ENCODE peak calls at places on chromosomes 5 and 9, in four cellular contexts. V is AG04450, N is GM23248, U is neural progenitor cell. Z is an unnamed sample.

GRCh38 chr5:65299841-65300240 is 181.9 kb downstream of the ADAMTS6 start:
- DNase-seq in U (no peak), V (peak), N (no peak), Z (no peak)

GRCh38 chr5:82745016-82745415 is 332.2 kb downstream of the TMEM167A start:
- DNase-seq in N (no peak), V (no peak), U (no peak), Z (no peak)

GRCh38 chr9:105357937-105358336 is 89.9 kb upstream of the FSD1L start:
- DNase-seq in N (no peak), U (no peak), V (no peak), Z (no peak)

GRCh38 chr9:130267930-130268329 is 2.4 kb downstream of the HMCN2 start:
- DNase-seq in N (no peak), V (no peak), U (no peak), Z (no peak)

GRCh38 chr9:130820135-130820738 is 14.8 kb upstream of the ABL1 start:
- DNase-seq in U (no peak), N (no peak), V (no peak), Z (no peak)

GRCh38 chr9:107351382-107352045 is 68.4 kb downstream of the RAD23B start:
- DNase-seq in V (no peak), N (no peak), U (no peak), Z (peak)

GRCh38 chr9:124658165-124659017 is 112.7 kb downstream of the NR6A1 start:
- DNase-seq in U (peak), V (peak), N (peak), Z (peak)

GRCh38 chr5:82163459-82164108 is 114.6 kb downstream of the RPS23 start:
- DNase-seq in V (no peak), N (peak), U (no peak), Z (peak)

GRCh38 chr5:131212471-131213021 is 41.8 kb downstream of the LYRM7 start:
- DNase-seq in N (no peak), V (no peak), U (no peak), Z (no peak)

GRCh38 chr9:7785813-7786212 is 13.8 kb downstream of the DMAC1 start:
- DNase-seq in V (no peak), U (no peak), N (no peak), Z (no peak)

GRCh38 chr9:93669116-93669957 is 93.0 kb downstream of the PHF2 start:
- DNase-seq in U (no peak), N (peak), V (no peak), Z (no peak)

GRCh38 chr5:167821096-167821590 is 470.3 kb upstream of the WWC1 start:
- DNase-seq in U (peak), N (peak), V (no peak), Z (no peak)

GRCh38 chr5:67004730-67005350 is 191.8 kb downstream of the CD180 start:
- DNase-seq in V (no peak), U (peak), N (no peak), Z (no peak)

GRCh38 chr5:135826994-135827671 is 7.3 kb upstream of the SLC25A48 start:
- DNase-seq in U (no peak), V (no peak), N (no peak), Z (no peak)

GRCh38 chr9:75653750-75654149 is 236.7 kb upstream of the PCSK5 start:
- DNase-seq in U (no peak), N (no peak), V (no peak), Z (no peak)

GRCh38 chr9:134127065-134127580 is 8.8 kb upstream of the WDR5 start:
- DNase-seq in U (no peak), V (no peak), N (no peak), Z (no peak)

GRCh38 chr9:105760053-105760452 is 65.7 kb downstream of the TMEM38B start:
- DNase-seq in N (no peak), U (no peak), V (no peak), Z (no peak)

GRCh38 chr9:69888876-69889585 is 68.4 kb downstream of the CFAP95 start:
- DNase-seq in U (no peak), N (no peak), V (no peak), Z (no peak)

GRCh38 chr5:104598285-104598684 is 1035.7 kb upstream of the NUDT12 start:
- DNase-seq in V (no peak), U (no peak), N (no peak), Z (no peak)

GRCh38 chr9:11414241-11414640 is 801.4 kb upstream of the PTPRD start:
- DNase-seq in V (no peak), N (no peak), U (no peak), Z (no peak)

GRCh38 chr5:108074626-108075025 is 307.3 kb downstream of the FBXL17 start:
- DNase-seq in N (no peak), U (no peak), V (no peak), Z (no peak)

GRCh38 chr5:21049900-21050299 is 1061.9 kb upstream of the CDH18 start:
- DNase-seq in N (no peak), U (no peak), V (no peak), Z (no peak)

GRCh38 chr9:97921959-97922905 is at the start of gene TRMO:
- DNase-seq in N (peak), V (peak), U (peak), Z (peak)

GRCh38 chr5:132301341-132302274 is 7.4 kb downstream of the SLC22A4 start:
- DNase-seq in N (no peak), V (no peak), U (no peak), Z (no peak)

GRCh38 chr5:132867046-132867451 is 607 bp downstream of the UQCRQ start:
- DNase-seq in U (no peak), N (no peak), V (no peak), Z (no peak)

GRCh38 chr9:127417130-127418036 is 6.8 kb upstream of the ZNF79 start:
- DNase-seq in U (no peak), N (peak), V (no peak), Z (peak)

GRCh38 chr9:83967083-83967482 is 12.9 kb downstream of the HNRNPK start:
- DNase-seq in V (no peak), N (no peak), U (no peak), Z (no peak)

GRCh38 chr9:126298319-126298801 is 28.3 kb upstream of the MVB12B start:
- DNase-seq in V (no peak), U (peak), N (no peak), Z (no peak)

GRCh38 chr5:14032944-14033343 is 88.5 kb upstream of the DNAH5 start:
- DNase-seq in N (peak), U (no peak), V (no peak), Z (no peak)

GRCh38 chr5:145495741-145496140 is 339.4 kb downstream of the PRELID2 start:
- DNase-seq in V (peak), N (peak), U (no peak), Z (peak)

GRCh38 chr5:6633469-6634326 is 458 bp downstream of the SRD5A1 start:
- DNase-seq in N (peak), U (peak), V (no peak), Z (peak)

GRCh38 chr9:110099236-110099741 is 108.7 kb downstream of the C9orf152 start:
- DNase-seq in N (peak), U (no peak), V (no peak), Z (peak)

GRCh38 chr5:132434813-132435286 is 55.7 kb downstream of the IRF1 start:
- DNase-seq in N (no peak), U (no peak), V (no peak), Z (no peak)

GRCh38 chr9:96085536-96086143 is 210.1 kb downstream of the ERCC6L2 start:
- DNase-seq in V (no peak), N (no peak), U (no peak), Z (no peak)

GRCh38 chr5:24226492-24226891 is 418.3 kb downstream of the CDH10 start:
- DNase-seq in N (peak), V (no peak), U (no peak), Z (no peak)

GRCh38 chr5:178765753-178766300 is 35.4 kb upstream of the ZNF354A start:
- DNase-seq in V (no peak), U (no peak), N (no peak), Z (peak)
- H3K27ac ChIP-seq in V (no peak), U (no peak), N (no peak), Z (peak)

GRCh38 chr9:79210541-79211243 is 361.1 kb upstream of the TLE4 start:
- DNase-seq in N (no peak), U (no peak), V (no peak), Z (no peak)

GRCh38 chr9:79213417-79214125 is 358.2 kb upstream of the TLE4 start:
- DNase-seq in V (no peak), N (peak), U (no peak), Z (no peak)

GRCh38 chr9:79209012-79209411 is 362.8 kb upstream of the TLE4 start:
- DNase-seq in V (no peak), N (no peak), U (no peak), Z (no peak)
- H3K27ac ChIP-seq in V (no peak), N (no peak), U (no peak), Z (no peak)

GRCh38 chr5:127863610-127864395 is 160.6 kb downstream of the CCDC192 start:
- DNase-seq in V (no peak), U (no peak), N (no peak), Z (no peak)
- H3K27ac ChIP-seq in V (no peak), U (no peak), N (no peak), Z (no peak)

GRCh38 chr5:177241768-177242167 is 61.8 kb downstream of the RAB24 start:
- DNase-seq in V (no peak), U (no peak), N (no peak), Z (no peak)
- H3K27ac ChIP-seq in V (peak), U (no peak), N (no peak), Z (no peak)

GRCh38 chr9:2173861-2174260 is 158.7 kb downstream of the SMARCA2 start:
- DNase-seq in V (no peak), U (no peak), N (no peak), Z (no peak)
- H3K27ac ChIP-seq in V (no peak), U (no peak), N (no peak), Z (no peak)

GRCh38 chr5:88666761-88667186 is 216.2 kb downstream of the MEF2C start:
- DNase-seq in V (no peak), N (peak), U (peak), Z (no peak)
- H3K27ac ChIP-seq in V (no peak), N (no peak), U (no peak), Z (no peak)

GRCh38 chr5:115214541-115214940 is 44.8 kb upstream of the TRIM36 start:
- DNase-seq in U (no peak), V (peak), N (no peak), Z (no peak)
- H3K27ac ChIP-seq in U (no peak), V (no peak), N (no peak), Z (no peak)

DNA sequence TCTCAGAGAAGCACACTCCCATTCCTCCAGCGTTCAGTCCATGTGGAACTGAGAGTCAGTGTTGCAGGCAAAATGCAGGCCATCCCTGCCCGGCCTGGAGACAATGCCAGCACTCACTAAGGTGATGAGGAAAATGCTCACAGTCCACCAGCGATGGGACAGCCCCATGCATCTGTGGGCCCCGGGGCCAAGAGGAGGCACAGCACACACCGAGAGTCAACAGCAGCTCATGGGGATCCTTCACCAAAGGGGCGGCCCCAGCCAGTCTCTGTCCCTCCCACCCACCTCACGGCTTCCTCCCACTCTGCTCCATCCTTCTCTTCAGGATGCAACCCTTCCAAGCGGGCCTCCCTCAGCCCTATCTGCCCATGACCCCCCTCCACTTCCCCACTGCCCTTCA is 6.2 kb downstream of the SEMA4D start:
- DNase-seq in U (no peak), N (no peak), V (no peak), Z (no peak)
- H3K27ac ChIP-seq in U (no peak), N (no peak), V (no peak), Z (no peak)